ENCODE peak calls at places on chromosomes 12 and 14, in six cellular contexts. K, N, E, P, W and F are unnamed samples.

GRCh38 chr12:16166563-16167470 is 110.7 kb downstream of the SLC15A5 start:
- DNase-seq in E (no peak), W (no peak), P (no peak), N (no peak), K (no peak), F (no peak)

GRCh38 chr12:9742665-9743064 is 9.8 kb upstream of the CLECL1 start:
- DNase-seq in W (no peak), P (no peak), N (no peak), K (no peak), E (no peak), F (no peak)

GRCh38 chr14:80615831-80616230 is 325.7 kb downstream of the CEP128 start:
- DNase-seq in P (no peak), E (no peak), W (no peak), K (no peak), N (no peak), F (no peak)

GRCh38 chr12:39692258-39692853 is 72.8 kb upstream of the ABCD2 start:
- DNase-seq in K (peak), P (no peak), W (no peak), E (no peak), N (no peak), F (no peak)

GRCh38 chr12:87953257-87953860 is 75.8 kb downstream of the C12orf50 start:
- DNase-seq in E (no peak), W (peak), K (peak), P (no peak), N (peak), F (peak)

GRCh38 chr12:2856901-2857495 is at the start of gene TEX52:
- DNase-seq in W (no peak), E (no peak), P (no peak), N (peak), K (no peak), F (no peak)

GRCh38 chr14:60760648-60761364 is 26.2 kb downstream of the MNAT1 start:
- DNase-seq in P (no peak), W (no peak), K (no peak), N (peak), E (no peak), F (no peak)

GRCh38 chr14:65211341-65211987 is 109.1 kb upstream of the MAX start:
- DNase-seq in P (no peak), K (peak), W (peak), N (no peak), E (no peak), F (no peak)

GRCh38 chr14:22304324-22304723 is 284.7 kb downstream of the DAD1 start:
- DNase-seq in W (no peak), N (no peak), P (no peak), E (no peak), K (no peak), F (no peak)

GRCh38 chr12:84034891-84035290 is 877.7 kb downstream of the SLC6A15 start:
- DNase-seq in W (peak), K (no peak), N (no peak), E (no peak), P (no peak), F (no peak)

GRCh38 chr12:12839886-12840285 is 26.7 kb downstream of the DDX47 start:
- DNase-seq in N (peak), E (no peak), P (no peak), K (peak), W (peak), F (peak)

GRCh38 chr12:42332301-42332894 is 6.4 kb downstream of the PPHLN1 start:
- DNase-seq in W (no peak), P (no peak), E (no peak), N (peak), K (peak), F (no peak)

GRCh38 chr14:32635103-32635719 is 303.5 kb upstream of the NPAS3 start:
- DNase-seq in E (no peak), P (no peak), W (peak), N (no peak), K (no peak), F (no peak)